ENCODE peak calls at places on chromosomes 11 and 22, in eight cellular contexts. E is right lobe of liver, K is endothelial cell of umbilical vein, M is adrenal gland, V is A549, D is uterus, C is body of pancreas, I is ovary. X is an unnamed sample.

GRCh38 chr11:73663604-73664495 is 17.5 kb downstream of the PLEKHB1 start:
- DNase-seq in E (no peak), K (no peak), M (no peak), V (no peak), D (no peak), C (no peak), I (no peak), X (no peak)

GRCh38 chr11:6654281-6655019 is 1.2 kb downstream of the DCHS1 start:
- DNase-seq in E (no peak), K (no peak), M (no peak), V (no peak), D (peak), C (peak), I (peak), X (no peak)

GRCh38 chr22:27507066-27507715 is 294.4 kb downstream of the MN1 start:
- DNase-seq in E (no peak), K (peak), M (no peak), V (no peak), D (no peak), C (no peak), I (no peak), X (no peak)

GRCh38 chr11:6413791-6414231 is 5.1 kb downstream of the APBB1 start:
- DNase-seq in E (no peak), K (no peak), M (no peak), V (no peak), D (no peak), C (no peak), I (no peak), X (no peak)

GRCh38 chr22:47422736-47423135 is 660.3 kb downstream of the TBC1D22A start:
- DNase-seq in E (no peak), K (no peak), M (no peak), V (no peak), D (no peak), C (no peak), I (no peak), X (no peak)

GRCh38 chr11:33553486-33553885 is 147.1 kb downstream of the C11orf91 start:
- DNase-seq in E (no peak), K (peak), M (no peak), V (no peak), D (no peak), C (no peak), I (no peak), X (no peak)

GRCh38 chr11:74870485-74870884 is 78.4 kb downstream of the XRRA1 start:
- DNase-seq in E (no peak), K (peak), M (no peak), V (peak), D (no peak), C (no peak), I (no peak), X (peak)

GRCh38 chr22:20503816-20504215 is 3.6 kb upstream of the MED15 start:
- DNase-seq in E (no peak), K (no peak), M (no peak), V (peak), D (no peak), C (no peak), I (no peak), X (peak)

GRCh38 chr11:118343981-118344521 is at the start of gene CD3G:
- DNase-seq in E (no peak), K (no peak), M (no peak), V (no peak), D (no peak), C (no peak), I (no peak), X (no peak)

GRCh38 chr22:42202669-42203068 is 67.8 kb downstream of the TCF20 start:
- DNase-seq in E (no peak), K (no peak), M (peak), V (no peak), D (no peak), C (no peak), I (no peak), X (no peak)

GRCh38 chr11:87063982-87064381 is 26.2 kb downstream of the TMEM135 start:
- DNase-seq in E (no peak), K (no peak), M (no peak), V (no peak), D (no peak), C (no peak), I (no peak), X (no peak)

GRCh38 chr11:33790088-33790487 is 15.8 kb upstream of the FBXO3 start:
- DNase-seq in E (no peak), K (no peak), M (no peak), V (no peak), D (no peak), C (no peak), I (no peak), X (no peak)

DNA sequence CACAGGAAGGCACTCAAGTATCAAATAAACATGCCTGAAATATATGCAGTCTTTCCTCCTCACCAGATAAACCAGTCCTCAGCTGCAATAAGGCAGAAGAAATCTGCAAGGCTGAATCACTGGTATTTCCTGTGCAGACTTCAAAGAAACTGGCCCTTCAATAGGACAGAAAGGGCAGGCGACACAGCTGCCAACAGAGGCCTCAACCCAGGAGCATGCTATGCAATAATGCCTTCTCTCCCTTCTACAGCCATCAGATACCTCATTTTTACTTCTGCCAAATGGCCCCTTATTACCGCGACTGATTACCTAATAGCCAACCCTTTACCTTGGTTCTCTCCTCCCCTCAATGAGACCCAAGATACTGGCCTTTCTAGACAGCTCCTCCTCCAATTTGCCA is 8.0 kb downstream of the NUMA1 start:
- DNase-seq in E (no peak), K (peak), M (peak), V (peak), D (no peak), C (no peak), I (no peak), X (peak)
- TF ChIP-seq POLR2A in E (no peak), K (no peak), M (no peak), V (no peak), D (no peak), C (no peak), I (no peak), X (no peak)

GRCh38 chr11:32094931-32095330 is 4.1 kb downstream of the RCN1 start:
- DNase-seq in E (no peak), K (no peak), M (no peak), V (no peak), D (no peak), C (no peak), I (no peak), X (no peak)

GRCh38 chr11:32087602-32088001 is 3.3 kb upstream of the RCN1 start:
- DNase-seq in E (no peak), K (no peak), M (no peak), V (no peak), D (no peak), C (no peak), I (no peak), X (peak)

GRCh38 chr11:32088117-32088941 is 2.5 kb upstream of the RCN1 start:
- DNase-seq in E (peak), K (peak), M (peak), V (no peak), D (no peak), C (peak), I (peak), X (peak)

GRCh38 chr11:32092581-32093170 is 1.8 kb downstream of the RCN1 start:
- DNase-seq in E (no peak), K (no peak), M (no peak), V (no peak), D (no peak), C (no peak), I (no peak), X (no peak)

GRCh38 chr11:32090774-32091370 is at the start of gene RCN1:
- DNase-seq in E (peak), K (peak), M (peak), V (peak), D (peak), C (peak), I (peak), X (peak)
- TF ChIP-seq POLR2A in E (peak), K (peak), M (peak), V (peak), D (peak), C (peak), I (no peak), X (peak)

DNA sequence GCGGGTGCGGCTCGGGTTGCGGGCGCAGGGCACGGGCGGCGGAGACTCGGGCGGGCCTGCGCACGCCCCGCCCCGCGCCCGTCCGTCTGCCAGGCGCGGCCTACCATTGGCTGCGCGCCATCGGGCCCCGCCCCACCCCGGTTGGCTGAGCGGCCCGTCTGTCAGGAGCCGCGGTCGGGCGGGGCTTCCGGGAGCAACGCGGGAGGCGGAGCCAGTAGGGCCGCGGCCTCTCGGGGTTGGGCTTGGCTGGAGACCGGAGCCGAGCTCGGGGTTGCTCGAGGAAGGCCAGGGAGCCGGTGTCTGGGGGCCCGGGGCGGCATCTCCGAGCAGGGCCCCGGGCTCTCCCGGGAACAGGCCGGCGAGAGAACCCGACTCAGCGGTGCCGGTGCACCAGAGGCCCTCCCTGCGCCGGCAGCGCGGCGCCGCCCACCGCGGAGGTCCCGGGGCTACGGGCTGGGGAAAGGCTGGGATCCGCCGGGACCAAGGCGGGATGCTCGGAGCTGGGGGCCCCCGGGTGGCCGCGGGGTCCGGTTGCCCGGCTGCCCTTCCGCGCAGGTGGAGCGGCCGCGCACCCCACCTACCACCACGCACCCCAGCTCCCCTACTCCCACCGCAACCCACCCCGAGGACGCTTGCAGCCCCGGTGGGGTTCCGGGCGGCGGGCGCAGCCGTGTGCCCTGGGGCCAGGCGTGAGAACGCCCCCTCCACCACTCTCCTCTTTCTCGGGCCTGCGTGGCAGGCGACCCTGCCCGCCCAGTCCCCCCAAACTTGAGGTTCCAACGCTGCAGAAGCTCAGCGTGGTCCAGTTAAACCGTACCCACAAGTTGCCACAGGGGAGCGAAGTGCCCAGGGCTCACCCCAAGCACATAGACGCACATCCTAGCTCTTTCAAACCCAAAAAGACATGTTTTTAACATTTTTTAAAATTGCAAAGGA is at the start of gene HRAS:
- DNase-seq in E (peak), K (peak), M (peak), V (peak), D (peak), C (peak), I (peak), X (peak)
- TF ChIP-seq POLR2A in E (peak), K (peak), M (peak), V (peak), D (peak), C (peak), I (no peak), X (peak)

GRCh38 chr11:62850911-62851806 is 11.8 kb upstream of the WDR74 start:
- DNase-seq in E (no peak), K (no peak), M (no peak), V (peak), D (no peak), C (no peak), I (no peak), X (no peak)
- TF ChIP-seq POLR2A in E (no peak), K (peak), M (no peak), V (peak), D (no peak), C (no peak), I (no peak), X (peak)

GRCh38 chr11:64353761-64354506 is 5.0 kb upstream of the RPS6KA4 start:
- DNase-seq in E (peak), K (no peak), M (no peak), V (no peak), D (no peak), C (no peak), I (no peak), X (no peak)

GRCh38 chr11:64356498-64357411 is 2.2 kb upstream of the RPS6KA4 start:
- DNase-seq in E (no peak), K (peak), M (no peak), V (peak), D (no peak), C (peak), I (no peak), X (peak)

GRCh38 chr11:64353101-64353738 is 5.7 kb upstream of the RPS6KA4 start:
- DNase-seq in E (no peak), K (no peak), M (no peak), V (no peak), D (no peak), C (no peak), I (no peak), X (no peak)

GRCh38 chr11:64357446-64357845 is 1.5 kb upstream of the RPS6KA4 start:
- DNase-seq in E (no peak), K (no peak), M (no peak), V (no peak), D (no peak), C (no peak), I (no peak), X (no peak)

DNA sequence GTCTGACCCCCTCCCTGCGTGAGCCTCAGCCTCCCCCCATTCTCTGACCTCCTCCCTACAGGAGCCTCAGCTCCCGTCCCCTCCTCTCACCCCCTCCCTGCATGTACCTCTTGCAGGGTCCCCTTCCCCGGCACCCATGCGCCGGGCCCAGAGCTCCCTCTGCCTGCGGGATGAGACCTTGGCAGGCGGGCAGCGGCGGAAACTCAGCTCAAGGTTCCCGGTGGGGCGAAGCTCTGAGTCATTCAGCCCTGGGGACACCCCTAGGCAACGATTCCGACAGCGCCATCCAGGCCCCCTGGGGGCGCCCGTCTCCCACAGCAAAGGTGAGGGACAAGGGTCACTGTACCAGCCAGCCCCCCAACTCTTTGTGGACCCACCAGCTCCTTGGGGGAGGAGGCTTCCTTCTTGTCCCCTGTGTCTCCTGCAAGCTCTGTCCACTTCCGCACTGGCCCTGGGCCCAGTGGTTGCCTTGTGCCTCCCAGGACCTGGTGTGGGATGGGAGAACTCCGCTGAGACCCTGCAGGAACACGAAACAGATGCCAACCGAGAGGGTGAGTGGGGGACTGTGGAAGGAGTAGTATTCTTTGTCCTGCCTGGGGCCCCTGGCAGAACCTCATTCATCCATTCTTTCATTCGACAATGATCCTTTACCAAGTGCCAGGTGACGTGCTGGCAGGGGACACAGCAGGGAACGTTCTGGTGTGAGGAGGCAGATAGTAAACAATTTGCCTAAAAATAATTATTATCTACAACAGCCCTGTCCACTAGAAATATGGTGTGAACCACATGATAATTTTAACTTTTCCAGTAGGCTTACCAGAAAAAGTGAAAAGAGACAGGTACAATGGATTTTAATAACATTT is 3.7 kb upstream of the RPS6KA4 start:
- DNase-seq in E (peak), K (peak), M (peak), V (peak), D (peak), C (peak), I (peak), X (peak)
- TF ChIP-seq POLR2A in E (peak), K (no peak), M (no peak), V (no peak), D (no peak), C (peak), I (no peak), X (no peak)

GRCh38 chr11:134499990-134500389 is 87.9 kb upstream of the B3GAT1 start:
- DNase-seq in E (no peak), K (no peak), M (no peak), V (no peak), D (no peak), C (no peak), I (peak), X (no peak)
- TF ChIP-seq POLR2A in E (no peak), K (no peak), M (no peak), V (no peak), D (no peak), C (no peak), I (no peak), X (no peak)

GRCh38 chr11:66069715-66070603 is at the start of gene PACS1:
- DNase-seq in E (peak), K (peak), M (peak), V (peak), D (peak), C (peak), I (peak), X (peak)
- TF ChIP-seq POLR2A in E (peak), K (peak), M (peak), V (peak), D (peak), C (no peak), I (peak), X (peak)

DNA sequence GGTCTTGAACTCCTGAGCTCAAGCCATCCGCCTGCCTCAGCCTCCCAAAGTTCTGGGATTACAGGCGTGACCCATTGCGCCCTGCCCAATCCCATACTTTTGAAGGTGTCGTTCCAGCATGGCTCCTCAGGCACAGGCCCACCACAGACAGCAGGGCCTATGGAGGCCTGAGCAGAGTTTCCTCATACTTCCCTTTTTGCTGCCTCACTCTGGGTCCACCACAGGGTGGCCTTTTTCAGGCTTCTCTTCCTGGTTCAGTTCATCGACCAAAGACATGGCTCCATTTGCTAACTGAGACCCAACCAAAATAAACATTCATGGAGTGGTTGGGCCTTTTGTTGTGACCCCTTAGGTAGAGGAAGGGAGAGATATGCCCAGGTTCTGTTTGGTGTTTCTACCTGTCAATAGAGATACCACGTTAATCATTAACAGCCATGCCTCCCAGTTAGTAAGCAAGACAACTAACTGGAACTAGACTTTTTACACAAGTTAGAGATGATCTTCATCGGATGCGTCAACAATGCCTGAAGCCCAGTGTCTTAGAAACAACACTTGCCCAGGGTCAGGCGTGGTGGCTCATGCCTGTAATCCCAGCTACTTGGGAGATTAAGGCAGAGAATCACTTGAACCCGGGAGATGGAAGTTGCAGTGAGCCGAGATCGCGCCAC is 35.1 kb downstream of the TRIOBP start:
- DNase-seq in E (no peak), K (no peak), M (no peak), V (peak), D (no peak), C (no peak), I (no peak), X (no peak)
- TF ChIP-seq POLR2A in E (no peak), K (no peak), M (no peak), V (no peak), D (no peak), C (no peak), I (no peak), X (no peak)

GRCh38 chr11:47241740-47242400 is 6.7 kb downstream of the ACP2 start:
- DNase-seq in E (no peak), K (no peak), M (no peak), V (no peak), D (no peak), C (no peak), I (no peak), X (no peak)
- TF ChIP-seq POLR2A in E (no peak), K (no peak), M (no peak), V (no peak), D (no peak), C (no peak), I (no peak), X (no peak)

GRCh38 chr11:126772267-126772666 is 228.3 kb downstream of the KIRREL3 start:
- DNase-seq in E (no peak), K (no peak), M (no peak), V (no peak), D (no peak), C (no peak), I (no peak), X (no peak)
- TF ChIP-seq POLR2A in E (no peak), K (no peak), M (no peak), V (no peak), D (no peak), C (no peak), I (no peak), X (no peak)